ENCODE peak calls at places on chromosomes 7 and 10, in four cellular contexts. S, Y, I and X are unnamed samples. For H3K9me1, the result is how much of the 10 kb centered on the place peaks cover.

GRCh38 chr7:5629941-5630340 is 151.5 kb downstream of the RNF216 start:
- DNase-seq in S (peak), Y (no peak), I (peak), X (peak)

GRCh38 chr10:127456122-127456521 is 93.0 kb upstream of the NPS start:
- DNase-seq in S (no peak), Y (no peak), I (no peak), X (no peak)

GRCh38 chr10:87760195-87760905 is 57.7 kb downstream of the ATAD1 start:
- DNase-seq in S (peak), Y (no peak), I (peak), X (no peak)

GRCh38 chr7:51013218-51013786 is 230.6 kb upstream of the GRB10 start:
- DNase-seq in S (no peak), Y (no peak), I (no peak), X (no peak)

GRCh38 chr7:72336887-72337821 is 75.0 kb downstream of the CALN1 start:
- DNase-seq in S (no peak), Y (no peak), I (no peak), X (no peak)

GRCh38 chr7:44348851-44349781 is 23.7 kb upstream of the CAMK2B start:
- DNase-seq in S (no peak), Y (no peak), I (no peak), X (no peak)

GRCh38 chr7:88599528-88599927 is 160.0 kb upstream of the ZNF804B start:
- DNase-seq in S (no peak), Y (no peak), I (no peak), X (no peak)

GRCh38 chr7:137898839-137899681 is 52.3 kb upstream of the DGKI start:
- DNase-seq in S (peak), Y (peak), I (peak), X (peak)

GRCh38 chr10:98323221-98324164 is 55.5 kb upstream of the LOXL4 start:
- DNase-seq in S (peak), Y (peak), I (peak), X (no peak)

GRCh38 chr10:133274751-133275682 is 1.7 kb downstream of the ADAM8 start:
- DNase-seq in S (no peak), Y (peak), I (no peak), X (peak)

GRCh38 chr10:17144757-17145156 is 15.1 kb upstream of the CUBN start:
- DNase-seq in S (no peak), Y (no peak), I (peak), X (no peak)

GRCh38 chr10:6171891-6172354 is 30.8 kb upstream of the PFKFB3 start:
- DNase-seq in S (peak), Y (no peak), I (peak), X (no peak)

GRCh38 chr7:16851829-16852228 is 30.0 kb downstream of the AGR3 start:
- DNase-seq in S (peak), Y (no peak), I (no peak), X (no peak)

GRCh38 chr7:118476036-118476435 is 251.5 kb downstream of the ANKRD7 start:
- DNase-seq in S (no peak), Y (no peak), I (no peak), X (no peak)

GRCh38 chr7:150976529-150977381 is 1.4 kb downstream of the KCNH2 start:
- DNase-seq in S (no peak), Y (peak), I (no peak), X (no peak)

GRCh38 chr7:134755422-134756022 is 23.9 kb upstream of the CALD1 start:
- DNase-seq in S (peak), Y (peak), I (no peak), X (no peak)

GRCh38 chr7:15580604-15581351 is 19.0 kb upstream of the AGMO start:
- DNase-seq in S (peak), Y (no peak), I (no peak), X (no peak)

GRCh38 chr7:106813705-106814305 is 51.3 kb upstream of the PIK3CG start:
- DNase-seq in S (peak), Y (peak), I (peak), X (no peak)

GRCh38 chr7:76332073-76332472 is 26.7 kb downstream of the YWHAG start:
- DNase-seq in S (no peak), Y (no peak), I (no peak), X (no peak)

GRCh38 chr7:158911734-158912133 is 55.4 kb downstream of the DYNC2I1 start:
- DNase-seq in S (no peak), Y (no peak), I (no peak), X (no peak)

GRCh38 chr7:134941185-134941900 is 45.0 kb upstream of the AGBL3 start:
- DNase-seq in S (peak), Y (no peak), I (peak), X (peak)

GRCh38 chr10:30862486-30862885 is 169.2 kb downstream of the ZNF438 start:
- DNase-seq in S (no peak), Y (no peak), I (peak), X (no peak)

GRCh38 chr7:644381-645305 is 81.9 kb upstream of the DNAAF5 start:
- DNase-seq in S (no peak), Y (no peak), I (no peak), X (no peak)

GRCh38 chr7:129053938-129054437 is 923 bp downstream of the TNPO3 start:
- DNase-seq in S (peak), Y (no peak), I (peak), X (no peak)

GRCh38 chr7:153393666-153394065 is 634.1 kb downstream of the ACTR3B start:
- DNase-seq in S (no peak), Y (no peak), I (no peak), X (no peak)

GRCh38 chr7:36658603-36659516 is 65.4 kb downstream of the AOAH start:
- DNase-seq in S (peak), Y (no peak), I (peak), X (peak)

GRCh38 chr7:138116156-138116555 is 39.9 kb downstream of the AKR1D1 start:
- DNase-seq in S (no peak), Y (no peak), I (peak), X (no peak)

GRCh38 chr10:23528419-23528818 is 89.5 kb downstream of the OTUD1 start:
- DNase-seq in S (no peak), Y (no peak), I (no peak), X (no peak)

GRCh38 chr10:23522345-23522744 is 83.5 kb downstream of the OTUD1 start:
- DNase-seq in S (no peak), Y (no peak), I (no peak), X (no peak)

GRCh38 chr10:23523251-23523650 is 84.4 kb downstream of the OTUD1 start:
- DNase-seq in S (no peak), Y (no peak), I (no peak), X (no peak)

GRCh38 chr10:23521735-23522134 is 82.9 kb downstream of the OTUD1 start:
- DNase-seq in S (no peak), Y (no peak), I (no peak), X (no peak)

DNA sequence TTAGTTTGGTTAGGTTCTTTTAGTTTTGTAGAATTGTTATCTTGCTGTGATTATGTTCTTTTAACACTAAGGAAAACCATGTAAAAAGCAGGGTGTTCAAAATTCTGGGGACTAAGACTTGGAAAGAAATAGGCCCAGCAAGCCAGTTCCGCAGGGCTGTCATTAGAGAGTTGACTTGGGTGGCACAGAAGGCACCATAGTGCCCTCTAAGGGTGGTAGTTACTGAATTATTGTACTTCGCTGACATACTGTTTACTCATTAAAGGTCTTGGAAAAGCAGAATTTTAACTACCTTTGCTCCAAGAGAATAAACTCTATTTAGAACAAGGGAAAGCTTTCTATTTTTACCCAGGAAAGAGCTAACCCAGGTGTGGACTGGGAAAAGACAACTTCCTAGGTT is 86.5 kb downstream of the OTUD1 start:
- DNase-seq in S (no peak), Y (no peak), I (peak), X (no peak)
- H3K9me1 ChIP-seq in S (under half), Y (under half), I (under half), X (under half)

DNA sequence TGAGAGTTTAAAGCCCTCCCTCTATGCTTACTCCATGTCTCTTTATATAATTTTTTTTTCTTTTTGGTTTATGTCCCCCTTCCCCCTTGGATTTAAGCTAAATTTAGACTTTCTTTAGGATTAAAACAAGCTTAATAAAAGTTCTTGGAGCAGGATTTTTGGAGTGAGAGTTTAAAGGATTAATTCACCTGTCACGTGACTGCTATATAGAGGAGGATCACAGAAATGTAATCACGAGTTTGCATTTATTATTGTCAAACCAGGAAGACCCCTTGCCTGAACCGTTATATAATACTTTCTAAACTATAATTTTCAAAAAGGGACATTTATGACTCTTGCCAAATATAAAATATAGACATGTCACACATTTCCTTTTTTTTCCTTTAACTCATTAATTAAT is 78.1 kb upstream of the IMMP2L start:
- DNase-seq in S (no peak), Y (no peak), I (no peak), X (no peak)
- H3K9ac ChIP-seq in S (no peak), Y (no peak), I (no peak), X (no peak)

DNA sequence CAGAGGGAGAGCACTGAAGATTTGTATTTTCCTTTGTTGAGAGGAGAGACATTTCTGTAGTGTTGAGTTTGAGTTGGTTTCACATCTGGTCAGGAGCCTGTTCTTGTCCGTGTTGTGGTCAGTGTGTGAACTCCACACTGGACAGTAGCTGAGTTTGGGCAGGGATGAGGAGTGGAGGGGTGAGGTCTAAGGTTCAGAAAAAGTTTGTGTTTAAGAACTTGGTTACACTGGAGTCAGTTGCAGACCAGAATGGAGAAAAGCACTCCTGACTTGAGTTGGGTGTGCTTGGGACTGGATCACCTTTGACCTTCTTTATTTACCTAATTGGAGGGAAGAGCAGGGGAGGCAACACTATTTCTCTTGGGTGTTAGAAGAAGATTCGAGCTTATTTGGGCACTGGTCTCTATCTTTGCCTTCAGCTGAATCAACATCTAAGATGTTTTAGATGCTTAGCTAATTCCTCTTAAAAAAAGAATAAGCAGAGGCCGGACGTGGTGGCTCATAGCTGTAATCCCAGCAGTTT is 8.9 kb downstream of the LRMDA start:
- DNase-seq in S (no peak), Y (no peak), I (no peak), X (no peak)
- H3K27ac ChIP-seq in S (no peak), Y (no peak), I (no peak), X (no peak)

GRCh38 chr7:28806841-28807240 is 151.3 kb downstream of the TRIL start:
- DNase-seq in S (no peak), Y (no peak), I (peak), X (no peak)
- H3K9me1 ChIP-seq in S (under half), Y (under half), I (under half), X (under half)

GRCh38 chr10:71281646-71282322 is 37.3 kb upstream of the SLC29A3 start:
- DNase-seq in S (no peak), Y (no peak), I (no peak), X (no peak)

GRCh38 chr10:71278691-71279588 is 40.1 kb upstream of the SLC29A3 start:
- DNase-seq in S (no peak), Y (no peak), I (no peak), X (no peak)

GRCh38 chr10:71280825-71281224 is 38.2 kb upstream of the SLC29A3 start:
- DNase-seq in S (no peak), Y (no peak), I (no peak), X (no peak)

GRCh38 chr10:71279590-71280170 is 39.4 kb upstream of the SLC29A3 start:
- DNase-seq in S (no peak), Y (no peak), I (no peak), X (no peak)

DNA sequence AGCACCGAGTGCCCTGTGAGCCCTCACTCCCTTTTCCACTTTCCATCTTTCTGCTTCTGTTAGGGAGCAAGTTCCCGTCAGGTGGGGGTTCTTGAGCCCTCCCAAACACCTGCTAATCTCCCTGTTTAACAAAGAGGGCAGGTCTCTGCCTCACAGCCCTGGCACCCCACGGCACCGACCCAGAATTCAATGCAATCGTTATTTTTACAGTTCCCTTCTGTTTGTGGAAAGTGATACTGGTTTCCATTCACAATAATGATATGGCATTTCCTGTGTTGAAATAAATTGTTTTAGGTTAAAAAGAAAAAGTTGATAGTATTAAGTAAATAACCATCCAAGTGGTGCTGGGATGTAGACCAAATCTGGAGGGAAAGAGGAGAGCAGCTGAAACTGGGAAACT is 38.8 kb upstream of the SLC29A3 start:
- DNase-seq in S (no peak), Y (no peak), I (no peak), X (no peak)
- H3K9ac ChIP-seq in S (no peak), Y (no peak), I (no peak), X (no peak)

GRCh38 chr7:3937564-3937963 is 636.5 kb downstream of the SDK1 start:
- DNase-seq in S (no peak), Y (no peak), I (no peak), X (no peak)

GRCh38 chr7:3928727-3929515 is 627.9 kb downstream of the SDK1 start:
- DNase-seq in S (no peak), Y (no peak), I (no peak), X (no peak)

GRCh38 chr7:3927446-3928110 is 626.5 kb downstream of the SDK1 start:
- DNase-seq in S (no peak), Y (no peak), I (no peak), X (no peak)

GRCh38 chr7:3937146-3937545 is 636.1 kb downstream of the SDK1 start:
- DNase-seq in S (no peak), Y (no peak), I (no peak), X (no peak)

GRCh38 chr7:3931843-3932242 is 630.8 kb downstream of the SDK1 start:
- DNase-seq in S (no peak), Y (no peak), I (no peak), X (no peak)
- H3K27ac ChIP-seq in S (no peak), Y (no peak), I (no peak), X (no peak)

DNA sequence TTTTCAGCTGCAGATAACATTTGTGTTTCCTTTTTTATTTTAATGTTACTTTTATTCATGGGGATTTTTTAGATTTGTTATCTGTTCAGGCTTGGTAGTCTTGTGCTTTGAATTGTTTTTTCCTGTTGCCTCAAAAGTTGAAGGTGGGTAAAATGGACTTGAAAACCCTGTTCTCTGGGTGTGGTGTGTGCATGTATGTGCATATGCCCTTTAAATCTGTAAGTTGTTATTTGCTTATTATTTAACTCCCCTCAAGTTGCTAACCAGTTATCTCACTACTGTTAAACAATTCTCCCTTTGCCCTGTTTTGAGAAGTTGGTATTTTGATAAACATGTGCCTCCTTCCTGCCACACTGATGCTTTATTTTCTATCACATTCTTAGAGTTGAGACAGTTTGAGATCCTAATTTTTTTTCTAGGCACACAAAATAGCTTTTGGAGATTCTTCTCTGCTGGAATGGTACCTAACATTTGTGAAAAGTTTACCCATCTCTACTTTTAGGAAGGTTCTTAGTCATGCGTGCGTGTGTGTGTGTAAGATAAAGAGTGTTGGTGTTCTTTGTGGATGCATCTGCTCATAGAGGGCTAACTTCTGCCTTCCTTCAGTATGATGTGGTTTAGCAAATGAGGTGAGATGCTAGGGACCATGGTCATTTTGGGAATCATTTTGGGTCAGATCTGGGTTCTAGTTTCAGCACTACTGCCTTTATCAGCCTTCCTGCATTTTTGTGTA is 30.7 kb downstream of the TSPAN14 start:
- DNase-seq in S (no peak), Y (peak), I (no peak), X (no peak)
- H3K9me1 ChIP-seq in S (under half), Y (under half), I (under half), X (under half)

DNA sequence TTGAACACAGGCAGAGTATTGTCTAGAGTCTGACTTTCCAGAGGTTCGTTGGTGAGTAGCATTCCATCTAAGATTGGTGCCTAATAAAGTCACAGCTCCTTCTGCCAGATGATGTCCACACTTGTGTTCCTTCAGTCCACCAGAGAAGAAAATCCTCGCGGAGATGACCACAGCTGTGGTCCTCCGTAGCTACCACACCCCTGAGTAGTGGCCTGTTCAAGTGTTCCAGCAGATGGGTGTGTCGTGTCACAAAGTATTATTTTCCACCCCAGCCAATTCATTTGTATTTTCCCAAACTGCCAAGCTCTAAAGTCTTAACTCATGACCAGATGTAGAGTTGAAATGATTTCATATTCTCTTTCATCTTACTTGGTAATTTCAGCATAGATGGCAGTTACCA is 251.3 kb upstream of the TCF7L2 start:
- DNase-seq in S (no peak), Y (no peak), I (no peak), X (no peak)
- H3K9ac ChIP-seq in S (no peak), Y (no peak), I (no peak), X (no peak)

GRCh38 chr7:41997151-41997550 is 239.9 kb downstream of the GLI3 start:
- DNase-seq in S (no peak), Y (no peak), I (no peak), X (no peak)

GRCh38 chr7:41994746-41995110 is 242.3 kb downstream of the GLI3 start:
- DNase-seq in S (no peak), Y (no peak), I (no peak), X (no peak)

GRCh38 chr7:41995632-41996271 is 241.3 kb downstream of the GLI3 start:
- DNase-seq in S (no peak), Y (no peak), I (no peak), X (no peak)

GRCh38 chr7:41998041-41998440 is 239.0 kb downstream of the GLI3 start:
- DNase-seq in S (no peak), Y (no peak), I (no peak), X (no peak)

DNA sequence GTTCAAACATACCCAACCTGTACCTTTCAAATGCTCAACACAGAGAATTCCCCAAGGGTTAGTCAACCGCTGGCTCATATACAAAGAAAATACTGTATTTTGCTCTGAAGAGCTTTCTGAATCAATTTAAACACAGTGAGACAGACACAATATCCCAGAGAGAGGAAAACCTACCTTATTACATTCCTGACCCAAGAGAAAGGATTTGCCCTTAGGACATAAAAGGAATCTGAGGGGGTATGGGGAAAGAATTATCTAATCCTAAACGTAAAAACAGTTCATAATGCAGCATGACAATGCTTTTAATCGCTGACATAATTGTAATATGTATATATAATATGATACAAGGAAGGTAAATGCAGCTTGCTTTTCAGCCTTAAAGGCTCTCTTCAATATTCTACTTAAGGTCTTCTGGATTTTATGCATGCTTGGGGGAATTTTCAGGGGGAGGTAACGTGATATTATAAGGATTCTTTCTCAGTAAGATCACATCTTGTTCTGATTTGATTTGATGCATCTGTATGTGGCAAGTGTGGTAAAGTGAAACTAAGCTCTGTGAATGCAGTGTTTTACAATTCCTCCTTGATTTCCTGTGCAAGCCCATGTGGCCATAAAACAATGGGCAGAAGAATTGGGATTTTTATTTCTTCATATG is 240.5 kb downstream of the GLI3 start:
- DNase-seq in S (peak), Y (no peak), I (peak), X (no peak)
- H3K27ac ChIP-seq in S (peak), Y (no peak), I (peak), X (peak)